ENCODE peak calls at places on chromosomes 3 and 15, in seven cellular contexts. R, Q, E, Y, G, I and K are unnamed samples.

GRCh38 chr3:183381179-183381578 is 47.2 kb downstream of the MCF2L2 start:
- ATAC-seq in R (peak; percentile 67), Q (no peak), E (no peak), Y (no peak), G (no peak), I (no peak), K (no peak)

GRCh38 chr15:31822463-31822862 is 207.9 kb upstream of the CHRNA7 start:
- ATAC-seq in R (no peak), Q (no peak), E (no peak), Y (no peak), G (no peak), I (no peak), K (no peak)

GRCh38 chr3:184160456-184160855 is 5.3 kb downstream of the DVL3 start:
- ATAC-seq in R (peak; percentile 15), Q (no peak), E (peak; percentile 2), Y (no peak), G (peak; percentile 17), I (no peak), K (peak; percentile 2)

GRCh38 chr3:30114918-30115317 is 491.5 kb upstream of the TGFBR2 start:
- ATAC-seq in R (no peak), Q (no peak), E (no peak), Y (no peak), G (no peak), I (no peak), K (no peak)

GRCh38 chr15:62494144-62494543 is 329.1 kb upstream of the C2CD4B start:
- ATAC-seq in R (no peak), Q (no peak), E (no peak), Y (no peak), G (no peak), I (no peak), K (no peak)

GRCh38 chr15:62770752-62771151 is 271.8 kb upstream of the TPM1 start:
- ATAC-seq in R (no peak), Q (peak; percentile 97), E (no peak), Y (no peak), G (no peak), I (peak; percentile 37), K (no peak)

GRCh38 chr15:80588801-80589200 is 106.3 kb upstream of the ABHD17C start:
- ATAC-seq in R (no peak), Q (no peak), E (no peak), Y (peak; percentile 39), G (no peak), I (no peak), K (no peak)

GRCh38 chr3:48125026-48125704 is 63.1 kb downstream of the CDC25A start:
- ATAC-seq in R (no peak), Q (no peak), E (peak; percentile 62), Y (no peak), G (no peak), I (no peak), K (no peak)

GRCh38 chr3:58647661-58648141 is 18.9 kb downstream of the FAM3D start:
- ATAC-seq in R (no peak), Q (no peak), E (no peak), Y (no peak), G (peak; percentile 22), I (no peak), K (no peak)

GRCh38 chr15:39624806-39625205 is 43.9 kb downstream of the THBS1 start:
- ATAC-seq in R (peak; percentile 77), Q (peak; percentile 91), E (peak; percentile 82), Y (peak; percentile 80), G (peak; percentile 85), I (peak; percentile 74), K (peak; percentile 91)

GRCh38 chr3:27976933-27977332 is 254.8 kb upstream of the EOMES start:
- ATAC-seq in R (peak; percentile 79), Q (no peak), E (no peak), Y (peak; percentile 41), G (no peak), I (no peak), K (no peak)

GRCh38 chr15:88604381-88604951 is 16.7 kb upstream of the AEN start:
- ATAC-seq in R (no peak), Q (no peak), E (no peak), Y (no peak), G (no peak), I (no peak), K (no peak)

GRCh38 chr15:38103564-38103963 is 149.1 kb upstream of the SPRED1 start:
- ATAC-seq in R (no peak), Q (no peak), E (no peak), Y (no peak), G (no peak), I (no peak), K (no peak)

GRCh38 chr15:99635794-99636193 is 70.0 kb downstream of the MEF2A start:
- ATAC-seq in R (no peak), Q (no peak), E (no peak), Y (peak; percentile 58), G (no peak), I (no peak), K (no peak)

GRCh38 chr3:4501991-4502390 is 8.8 kb downstream of the ITPR1 start:
- ATAC-seq in R (no peak), Q (no peak), E (no peak), Y (no peak), G (no peak), I (no peak), K (no peak)

GRCh38 chr3:105860649-105861048 is 8.2 kb downstream of the CBLB start:
- ATAC-seq in R (no peak), Q (peak; percentile 68), E (no peak), Y (no peak), G (no peak), I (peak; percentile 58), K (no peak)

GRCh38 chr3:18591120-18591519 is 166.0 kb upstream of the SATB1 start:
- ATAC-seq in R (no peak), Q (no peak), E (no peak), Y (no peak), G (no peak), I (no peak), K (no peak)

GRCh38 chr3:188901126-188901525 is 270.6 kb upstream of the TPRG1 start:
- ATAC-seq in R (no peak), Q (no peak), E (peak; percentile 44), Y (no peak), G (peak; percentile 82), I (peak; percentile 39), K (no peak)

GRCh38 chr3:133547432-133548041 is 25.9 kb upstream of the CDV3 start:
- ATAC-seq in R (no peak), Q (peak; percentile 41), E (peak; percentile 33), Y (no peak), G (peak; percentile 95), I (peak; percentile 61), K (peak; percentile 86)

GRCh38 chr3:61008168-61008737 is 243.0 kb downstream of the FHIT start:
- ATAC-seq in R (no peak), Q (no peak), E (no peak), Y (no peak), G (no peak), I (peak; percentile 37), K (no peak)

GRCh38 chr3:72177075-72178050 is 392.4 kb upstream of the PROK2 start:
- ATAC-seq in R (peak; percentile 37), Q (peak; percentile 34), E (peak; percentile 51), Y (peak; percentile 34), G (peak; percentile 65), I (peak; percentile 80), K (peak; percentile 48)

DNA sequence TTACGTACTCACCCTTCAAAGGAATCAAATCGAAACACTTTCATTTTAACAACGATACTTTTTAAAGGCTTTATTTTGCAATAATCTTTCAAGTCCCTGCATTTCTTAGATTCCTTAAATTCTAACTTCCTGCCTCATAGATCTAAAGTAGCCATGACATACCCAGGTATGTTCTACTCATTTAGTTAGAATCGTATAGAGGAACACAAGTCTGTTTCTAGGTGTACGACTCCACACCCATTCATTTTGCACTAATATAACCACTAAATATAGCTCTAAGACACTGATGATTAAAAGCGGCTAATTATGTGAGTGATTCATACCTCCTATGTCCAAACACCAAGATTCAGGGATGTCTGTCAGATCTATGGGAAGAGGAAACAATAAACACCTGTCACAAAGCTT is 1.3 kb downstream of the ATP13A3 start:
- ATAC-seq in R (no peak), Q (no peak), E (no peak), Y (no peak), G (no peak), I (no peak), K (no peak)
- H3K4me1 ChIP-seq in R (peaks cover 25% of the 10 kb centered on the region), Q (peaks cover 23% of the 10 kb centered on the region), E (peaks cover 3% of the 10 kb centered on the region), Y (peaks cover 16% of the 10 kb centered on the region), G (no peaks in the 10 kb centered on the region), I (peaks cover 27% of the 10 kb centered on the region), K (peaks cover 5% of the 10 kb centered on the region)

GRCh38 chr3:130529816-130530215 is 12.8 kb downstream of the COL6A6 start:
- ATAC-seq in R (no peak), Q (no peak), E (no peak), Y (no peak), G (no peak), I (no peak), K (no peak)
- H3K27me3 ChIP-seq in R (no peaks in the 10 kb centered on the region), Q (no peaks in the 10 kb centered on the region), E (no peaks in the 10 kb centered on the region), Y (no peaks in the 10 kb centered on the region), G (no peaks in the 10 kb centered on the region), I (no peaks in the 10 kb centered on the region), K (no peaks in the 10 kb centered on the region)

DNA sequence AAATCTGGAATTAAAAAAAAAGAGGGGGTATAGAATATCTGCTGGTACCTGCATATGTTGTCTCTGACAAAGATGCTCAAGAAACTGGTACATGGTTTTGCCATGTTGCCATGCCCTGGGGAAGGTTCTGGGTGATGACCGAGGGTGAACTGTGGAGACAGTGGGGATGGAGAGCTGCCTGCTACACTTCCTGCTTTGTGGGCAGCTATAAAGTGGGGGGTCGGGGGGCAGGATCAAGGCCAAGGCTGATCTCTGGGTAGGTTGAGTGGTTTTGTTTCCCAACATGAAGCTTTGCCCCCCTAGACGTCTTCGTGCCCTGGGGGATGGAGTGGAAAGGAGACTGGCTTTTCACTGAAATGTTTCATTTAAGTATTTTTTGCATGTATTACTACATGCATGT is 74.6 kb downstream of the IQSEC1 start:
- ATAC-seq in R (no peak), Q (no peak), E (no peak), Y (no peak), G (no peak), I (no peak), K (no peak)
- H3K4me1 ChIP-seq in R (peaks cover 33% of the 10 kb centered on the region), Q (peaks cover 4% of the 10 kb centered on the region), E (no peaks in the 10 kb centered on the region), Y (no peaks in the 10 kb centered on the region), G (no peaks in the 10 kb centered on the region), I (peaks cover 8% of the 10 kb centered on the region), K (no peaks in the 10 kb centered on the region)

GRCh38 chr3:127915937-127916480 is 977 bp downstream of the KBTBD12 start:
- ATAC-seq in R (no peak), Q (peak; percentile 67), E (no peak), Y (no peak), G (no peak), I (peak; percentile 34), K (no peak)
- H3K27me3 ChIP-seq in R (no peaks in the 10 kb centered on the region), Q (no peaks in the 10 kb centered on the region), E (no peaks in the 10 kb centered on the region), Y (no peaks in the 10 kb centered on the region), G (no peaks in the 10 kb centered on the region), I (no peaks in the 10 kb centered on the region), K (no peaks in the 10 kb centered on the region)

GRCh38 chr3:51390600-51391074 is 448 bp upstream of the RBM15B start:
- ATAC-seq in R (peak; percentile 0), Q (peak; percentile 9), E (peak; percentile 9), Y (no peak), G (no peak), I (peak; percentile 31), K (no peak)
- H3K4me1 ChIP-seq in R (peaks cover 58% of the 10 kb centered on the region), Q (peaks cover 54% of the 10 kb centered on the region), E (no peaks in the 10 kb centered on the region), Y (no peaks in the 10 kb centered on the region), G (no peaks in the 10 kb centered on the region), I (peaks cover 69% of the 10 kb centered on the region), K (peaks cover 41% of the 10 kb centered on the region)

GRCh38 chr3:32817195-32817560 is 619 bp upstream of the TRIM71 start:
- ATAC-seq in R (peak; percentile 32), Q (no peak), E (no peak), Y (peak; percentile 6), G (no peak), I (no peak), K (no peak)
- H3K27me3 ChIP-seq in R (no peaks in the 10 kb centered on the region), Q (peaks cover 55% of the 10 kb centered on the region), E (no peaks in the 10 kb centered on the region), Y (peaks cover 9% of the 10 kb centered on the region), G (peaks cover 6% of the 10 kb centered on the region), I (peaks cover 62% of the 10 kb centered on the region), K (peaks cover 68% of the 10 kb centered on the region)

GRCh38 chr3:52205727-52206372 is 7.9 kb downstream of the ALAS1 start:
- ATAC-seq in R (no peak), Q (peak; percentile 39), E (no peak), Y (no peak), G (peak; percentile 1), I (no peak), K (no peak)
- H3K4me1 ChIP-seq in R (peaks cover 7% of the 10 kb centered on the region), Q (no peaks in the 10 kb centered on the region), E (no peaks in the 10 kb centered on the region), Y (no peaks in the 10 kb centered on the region), G (peaks cover under 1% of the 10 kb centered on the region), I (peaks cover 22% of the 10 kb centered on the region), K (no peaks in the 10 kb centered on the region)